ENCODE peak calls at places on chromosomes 5 and 9, in ten cellular contexts. X, F, N, H, Q, T, Y, R, C and M are unnamed samples. For H3K4me1 and H3K9me3, the result is how much of the 10 kb centered on the place peaks cover.

GRCh38 chr9:17810728-17811634 is 232.1 kb downstream of the SH3GL2 start:
- DNase-seq in X (no peak), F (peak), N (peak), H (peak), Q (no peak), T (peak), Y (peak), R (peak), C (peak), M (no peak)

GRCh38 chr5:144065766-144066165 is 104.7 kb downstream of the YIPF5 start:
- DNase-seq in X (no peak), F (no peak), N (no peak), H (no peak), Q (no peak), T (no peak), Y (no peak), R (no peak), C (no peak), M (no peak)

GRCh38 chr5:143061161-143061945 is 291.2 kb downstream of the ARHGAP26 start:
- DNase-seq in X (no peak), F (no peak), N (no peak), H (peak), Q (no peak), T (no peak), Y (no peak), R (peak), C (no peak), M (no peak)

GRCh38 chr5:59049070-59049469 is 466.2 kb downstream of the RAB3C start:
- DNase-seq in X (no peak), F (peak), N (no peak), H (no peak), Q (no peak), T (no peak), Y (no peak), R (no peak), C (no peak), M (no peak)

GRCh38 chr5:156913719-156914370 is 49.2 kb downstream of the TIMD4 start:
- DNase-seq in X (no peak), F (no peak), N (no peak), H (no peak), Q (no peak), T (no peak), Y (no peak), R (no peak), C (no peak), M (peak)

GRCh38 chr5:37889612-37890317 is 49.9 kb upstream of the GDNF start:
- DNase-seq in X (no peak), F (no peak), N (no peak), H (no peak), Q (no peak), T (no peak), Y (no peak), R (peak), C (no peak), M (no peak)

GRCh38 chr9:133005221-133005760 is 25.5 kb upstream of the GTF3C5 start:
- DNase-seq in X (no peak), F (no peak), N (no peak), H (no peak), Q (peak), T (no peak), Y (no peak), R (no peak), C (no peak), M (no peak)

GRCh38 chr5:169439362-169439761 is 138.4 kb upstream of the SLIT3 start:
- DNase-seq in X (no peak), F (no peak), N (no peak), H (no peak), Q (no peak), T (no peak), Y (no peak), R (no peak), C (no peak), M (no peak)

GRCh38 chr9:114285166-114285867 is 37.6 kb upstream of the ORM1 start:
- DNase-seq in X (no peak), F (peak), N (peak), H (peak), Q (peak), T (no peak), Y (peak), R (peak), C (no peak), M (no peak)

GRCh38 chr5:34709861-34710673 is 53.9 kb downstream of the RAI14 start:
- DNase-seq in X (no peak), F (no peak), N (no peak), H (peak), Q (no peak), T (no peak), Y (peak), R (peak), C (no peak), M (no peak)

GRCh38 chr9:129629251-129629650 is 3.3 kb downstream of the NTMT1 start:
- DNase-seq in X (no peak), F (no peak), N (no peak), H (no peak), Q (no peak), T (no peak), Y (no peak), R (no peak), C (no peak), M (no peak)
- H3K27ac ChIP-seq in X (no peak), F (no peak), N (no peak), H (no peak), Q (no peak), T (no peak), Y (no peak), R (no peak), C (no peak), M (no peak)

GRCh38 chr5:75511435-75512382 is at the start of the genes CERT1 and POLK:
- DNase-seq in X (peak), F (peak), N (peak), H (peak), Q (peak), T (peak), Y (peak), R (peak), C (peak), M (peak)
- H3K4me1 ChIP-seq in X (half or more), F (under half), N (under half), H (under half), Q (under half), T (under half), Y (under half), R (under half), C (half or more), M (under half)

GRCh38 chr9:9389904-9390303 is 1222.9 kb downstream of the PTPRD start:
- DNase-seq in X (no peak), F (no peak), N (no peak), H (no peak), Q (no peak), T (no peak), Y (peak), R (no peak), C (no peak), M (no peak)
- H3K9me3 ChIP-seq in X (under half), F (under half), N (under half), H (under half), Q (under half), T (under half), Y (under half), R (under half), C (under half), M (under half)

GRCh38 chr5:115366223-115366622 is 69.8 kb upstream of the CCDC112 start:
- DNase-seq in X (no peak), F (peak), N (no peak), H (peak), Q (no peak), T (no peak), Y (peak), R (peak), C (no peak), M (no peak)
- H3K27ac ChIP-seq in X (no peak), F (peak), N (no peak), H (peak), Q (no peak), T (no peak), Y (no peak), R (peak), C (no peak), M (no peak)